ENCODE peak calls at places on chromosomes 6 and 20, in six cellular contexts. Q is endothelial cell, B is psoas muscle, O is GM13977, T is nephron progenitor cell, G is WTC11. W is an unnamed sample.

GRCh38 chr6:115613488-115613887 is 447.2 kb downstream of the FRK start:
- DNase-seq in B (no peak), O (no peak), Q (no peak), G (no peak), T (no peak), W (no peak)

GRCh38 chr6:104161960-104162669 is 697.6 kb downstream of the HACE1 start:
- DNase-seq in O (no peak), T (no peak), G (no peak), Q (no peak), B (peak), W (no peak)

GRCh38 chr6:132300323-132300949 is 100.8 kb downstream of the MOXD1 start:
- DNase-seq in G (peak), B (no peak), T (peak), Q (peak), O (peak), W (peak)

GRCh38 chr6:82955841-82956240 is 109.8 kb downstream of the UBE3D start:
- DNase-seq in O (no peak), T (no peak), B (no peak), Q (no peak), G (no peak), W (no peak)

GRCh38 chr20:32189691-32190607 is 17.6 kb downstream of the PLAGL2 start:
- DNase-seq in T (peak), B (peak), O (peak), G (peak), Q (peak), W (peak)

GRCh38 chr6:20069130-20069529 is 143.1 kb downstream of the MBOAT1 start:
- DNase-seq in O (no peak), B (no peak), G (no peak), Q (peak), T (no peak), W (no peak)

GRCh38 chr6:146785001-146785585 is 186.3 kb downstream of the ADGB start:
- DNase-seq in O (no peak), B (no peak), G (no peak), T (peak), Q (peak), W (no peak)

GRCh38 chr6:106529438-106529837 is 99.9 kb downstream of the RTN4IP1 start:
- DNase-seq in O (no peak), G (no peak), B (no peak), T (no peak), Q (no peak), W (no peak)

GRCh38 chr6:170516783-170517616 is 36.1 kb downstream of the PSMB1 start:
- DNase-seq in O (peak), B (no peak), Q (peak), G (peak), T (peak), W (peak)

GRCh38 chr20:33850159-33850558 is 39.0 kb downstream of the CHMP4B start:
- DNase-seq in T (no peak), G (no peak), Q (no peak), O (no peak), B (no peak), W (no peak)

GRCh38 chr6:112038756-112039430 is 15.0 kb upstream of the CCN6 start:
- DNase-seq in B (peak), Q (no peak), G (no peak), O (no peak), T (no peak), W (no peak)

GRCh38 chr6:117290173-117290834 is 24.9 kb downstream of the VGLL2 start:
- DNase-seq in B (no peak), Q (no peak), G (no peak), T (no peak), O (no peak), W (no peak)

GRCh38 chr6:85321926-85322325 is 128.0 kb upstream of the NT5E start:
- DNase-seq in B (no peak), T (no peak), Q (no peak), G (peak), O (no peak), W (no peak)

GRCh38 chr6:25278914-25279747 is at the start of gene CARMIL1:
- DNase-seq in O (peak), B (peak), Q (peak), G (peak), T (peak), W (peak)

GRCh38 chr20:31573555-31574295 is 31.4 kb upstream of the ID1 start:
- DNase-seq in B (no peak), Q (no peak), O (no peak), G (no peak), T (no peak), W (no peak)

GRCh38 chr6:162528538-162528937 is 199.0 kb downstream of the PRKN start:
- DNase-seq in B (no peak), G (no peak), O (no peak), Q (no peak), T (no peak), W (no peak)

DNA sequence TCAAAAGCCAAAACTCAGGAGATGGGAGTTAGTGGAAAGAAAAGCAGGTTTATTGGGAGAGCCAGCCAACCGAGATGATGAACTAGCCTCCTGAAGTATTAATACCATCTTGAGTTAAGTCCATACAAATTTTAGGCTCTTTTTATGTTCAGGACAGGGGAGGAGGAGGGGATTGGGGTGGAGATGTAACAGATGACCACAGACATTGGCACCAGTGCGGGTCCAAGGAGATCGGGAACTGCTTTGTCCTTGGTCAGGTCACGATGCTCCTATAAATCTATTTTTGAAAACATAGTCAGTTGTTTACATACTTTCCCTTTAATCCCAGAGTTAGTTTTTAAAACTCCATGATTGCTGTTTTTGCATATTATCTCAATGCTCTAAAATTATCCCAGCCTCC is 219.6 kb downstream of the ANKRD60 start:
- DNase-seq in T (no peak), B (no peak), O (no peak), G (no peak), Q (no peak), W (no peak)
- TF ChIP-seq CTCF in T (no peak), B (no peak), O (no peak), G (no peak), Q (no peak), W (no peak)

GRCh38 chr20:38649275-38649891 is 47.8 kb downstream of the ARHGAP40 start:
- DNase-seq in G (peak), B (no peak), T (peak), O (peak), Q (peak), W (peak)
- TF ChIP-seq CTCF in G (no peak), B (peak), T (peak), O (peak), Q (no peak), W (peak)

GRCh38 chr20:34997171-34997570 is 41.5 kb downstream of the MYH7B start:
- DNase-seq in O (no peak), Q (no peak), G (peak), B (no peak), T (no peak), W (no peak)
- TF ChIP-seq CTCF in O (no peak), Q (no peak), G (no peak), B (no peak), T (no peak), W (no peak)

GRCh38 chr6:13512900-13513299 is 25.5 kb upstream of the GFOD1 start:
- DNase-seq in O (no peak), T (no peak), Q (no peak), B (no peak), G (no peak), W (no peak)

GRCh38 chr6:13507306-13507855 is 20.0 kb upstream of the GFOD1 start:
- DNase-seq in O (no peak), G (no peak), B (no peak), T (no peak), Q (no peak), W (no peak)

GRCh38 chr6:13511913-13512717 is 24.7 kb upstream of the GFOD1 start:
- DNase-seq in B (no peak), T (no peak), G (no peak), Q (no peak), O (no peak), W (no peak)

GRCh38 chr6:13505345-13505734 is 17.9 kb upstream of the GFOD1 start:
- DNase-seq in T (no peak), G (no peak), B (no peak), Q (no peak), O (no peak), W (no peak)

DNA sequence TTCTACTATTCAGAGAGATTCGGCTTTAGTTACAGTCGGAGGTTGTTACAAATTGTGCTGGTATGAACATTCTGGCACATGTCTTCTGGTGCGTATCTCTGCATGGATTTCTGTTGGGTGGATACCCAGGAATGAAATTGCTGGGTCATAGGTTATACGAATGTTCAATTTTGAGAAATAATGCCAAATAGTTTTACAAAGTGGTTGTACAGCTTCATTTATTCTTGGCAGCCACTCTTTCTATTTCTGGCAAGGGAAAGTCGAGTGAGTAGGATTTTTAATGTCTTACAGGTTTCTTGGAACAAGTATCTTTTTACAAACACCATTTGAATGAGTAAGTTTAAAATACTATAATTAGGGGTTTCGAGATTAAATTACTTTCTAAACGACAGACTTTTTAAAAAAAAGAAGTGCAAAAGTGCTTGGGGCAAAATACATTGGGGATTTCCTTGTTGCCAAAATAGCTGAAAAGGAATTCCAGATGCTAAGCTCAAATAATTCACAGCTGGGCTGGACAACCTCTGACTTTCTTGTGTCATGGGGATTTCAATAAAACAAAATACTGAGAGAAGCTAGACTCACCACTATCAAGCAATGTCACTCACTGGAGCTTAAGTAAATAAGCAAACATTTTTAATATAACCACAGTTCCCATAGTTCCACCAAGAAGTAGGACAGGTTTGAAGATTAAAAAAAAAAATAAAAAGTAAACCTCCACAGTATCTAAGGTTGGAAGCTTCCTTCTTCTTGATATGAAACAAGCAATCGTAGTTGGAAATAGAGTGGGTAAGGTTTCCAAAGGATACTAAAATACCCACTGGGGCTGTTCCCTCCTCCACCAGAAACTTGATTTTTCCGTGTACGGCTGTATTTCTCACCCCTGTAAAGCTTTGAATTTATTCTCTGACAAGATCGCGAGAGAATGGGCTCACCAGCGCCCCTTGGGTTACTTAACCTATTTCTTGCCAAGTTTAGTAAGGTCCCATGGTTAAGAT is 21.6 kb upstream of the GFOD1 start:
- DNase-seq in B (no peak), Q (no peak), G (no peak), T (no peak), O (peak), W (no peak)
- TF ChIP-seq CTCF in B (no peak), Q (no peak), G (no peak), T (no peak), O (no peak), W (no peak)

GRCh38 chr6:129141499-129141898 is 258.6 kb downstream of the LAMA2 start:
- DNase-seq in O (no peak), T (no peak), B (no peak), G (no peak), Q (no peak), W (no peak)

GRCh38 chr6:129150476-129150875 is 267.5 kb downstream of the LAMA2 start:
- DNase-seq in B (no peak), Q (no peak), G (no peak), O (no peak), T (no peak), W (no peak)

GRCh38 chr6:129146836-129147366 is 264.0 kb downstream of the LAMA2 start:
- DNase-seq in O (no peak), B (no peak), Q (no peak), T (no peak), G (no peak), W (no peak)
- TF ChIP-seq CTCF in O (no peak), B (no peak), Q (no peak), T (no peak), G (no peak), W (no peak)

DNA sequence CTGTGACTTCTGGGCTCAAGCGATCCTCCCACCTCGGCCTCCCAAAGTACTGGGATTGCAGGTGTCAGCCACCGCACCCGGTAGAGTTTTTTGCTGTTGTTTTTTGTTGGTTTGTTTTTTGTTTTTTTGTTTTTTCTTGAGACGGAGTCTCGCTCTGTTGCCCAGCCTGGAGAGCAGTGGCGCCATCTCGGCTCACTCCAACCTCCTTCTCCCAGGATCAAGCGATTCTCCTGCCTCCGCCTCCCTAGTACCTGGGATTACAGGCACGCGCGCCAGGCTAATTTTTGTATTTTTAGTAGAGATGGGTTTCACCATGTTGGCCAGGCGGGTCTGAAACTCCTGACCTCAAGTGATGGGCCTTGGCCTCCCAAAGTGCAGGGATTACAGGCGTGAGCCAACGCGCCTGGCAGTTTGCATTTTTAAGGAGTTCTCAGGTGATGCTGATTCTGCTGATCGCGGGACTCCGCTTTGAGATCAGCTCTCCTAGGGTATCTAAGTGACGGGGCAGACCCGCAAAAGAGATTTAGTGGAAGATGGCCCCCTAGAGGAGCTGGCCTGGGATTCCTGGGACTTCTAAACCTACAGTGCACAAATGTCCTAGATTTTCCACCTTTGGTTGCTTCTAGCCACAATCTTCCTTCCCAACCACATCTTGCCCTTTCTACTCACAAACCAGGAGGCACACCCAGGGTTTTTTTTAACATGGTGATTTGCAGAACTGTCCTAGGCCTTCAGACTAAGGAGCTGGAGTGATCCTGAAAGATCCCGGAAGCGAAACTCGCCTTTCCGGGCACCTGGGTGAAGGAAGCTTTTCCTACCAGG is 45.2 kb downstream of the DPPA5 start:
- DNase-seq in O (no peak), Q (peak), B (no peak), G (peak), T (peak), W (no peak)
- TF ChIP-seq CTCF in O (no peak), Q (no peak), B (no peak), G (no peak), T (no peak), W (no peak)

W was measured in GM20000.